ENCODE peak calls at places on chromosomes 7 and 10, in seven cellular contexts. N is IMR-90, T is WTC11, Z is SK-N-SH, Q is H1, P is HepG2, K is K562. F is an unnamed sample.

GRCh38 chr7:151857412-151857811 is 19.5 kb downstream of the PRKAG2 start:
- DNase-seq in N (no peak), T (no peak), Z (no peak), Q (no peak), P (no peak), K (no peak), F (no peak)

GRCh38 chr7:13489386-13489785 is 500.1 kb downstream of the ETV1 start:
- DNase-seq in N (no peak), T (no peak), Z (no peak), Q (no peak), P (no peak), K (no peak), F (no peak)

GRCh38 chr10:129079705-129080104 is 387.3 kb upstream of the MGMT start:
- DNase-seq in N (no peak), T (no peak), Z (no peak), Q (no peak), P (no peak), K (no peak), F (no peak)

GRCh38 chr10:121678631-121679174 is 80.5 kb upstream of the FGFR2 start:
- DNase-seq in N (no peak), T (no peak), Z (no peak), Q (no peak), P (no peak), K (no peak), F (no peak)

GRCh38 chr7:136405931-136406777 is 429.0 kb upstream of the MTPN start:
- DNase-seq in N (peak; percentile 53), T (peak; percentile 37), Z (peak; percentile 65), Q (peak; percentile 51), P (peak; percentile 43), K (peak; percentile 77), F (peak; percentile 53)

GRCh38 chr7:47576909-47577255 is 5.0 kb downstream of the TNS3 start:
- DNase-seq in N (no peak), T (no peak), Z (no peak), Q (no peak), P (no peak), K (no peak), F (peak; percentile 58)

GRCh38 chr7:148883233-148884048 is 650 bp downstream of the EZH2 start:
- DNase-seq in N (no peak), T (peak; percentile 31), Z (peak; percentile 86), Q (no peak), P (no peak), K (peak; percentile 60), F (peak; percentile 11)

GRCh38 chr7:131904750-131905327 is 348.4 kb upstream of the PODXL start:
- DNase-seq in N (no peak), T (no peak), Z (no peak), Q (no peak), P (no peak), K (no peak), F (no peak)

GRCh38 chr7:111407258-111407657 is 155.0 kb downstream of the IMMP2L start:
- DNase-seq in N (no peak), T (no peak), Z (no peak), Q (no peak), P (no peak), K (no peak), F (no peak)

GRCh38 chr7:120988591-120989299 is at the start of gene CPED1:
- DNase-seq in N (peak; percentile 90), T (peak; percentile 67), Z (peak; percentile 88), Q (no peak), P (peak; percentile 20), K (peak; percentile 91), F (peak; percentile 15)

GRCh38 chr10:74523199-74523598 is 303.2 kb upstream of the KAT6B start:
- DNase-seq in N (no peak), T (no peak), Z (no peak), Q (no peak), P (no peak), K (no peak), F (no peak)

GRCh38 chr10:130691787-130692186 is 555.6 kb downstream of the GLRX3 start:
- DNase-seq in N (no peak), T (no peak), Z (no peak), Q (no peak), P (no peak), K (no peak), F (no peak)

GRCh38 chr7:140330595-140330994 is 67.7 kb downstream of the SLC37A3 start:
- DNase-seq in N (no peak), T (no peak), Z (no peak), Q (no peak), P (no peak), K (no peak), F (no peak)

GRCh38 chr10:113854757-113855626 is 531 bp downstream of the NHLRC2 start:
- DNase-seq in N (peak; percentile 28), T (peak; percentile 42), Z (peak; percentile 83), Q (no peak), P (peak; percentile 23), K (peak; percentile 59), F (peak; percentile 72)

GRCh38 chr10:12605580-12606405 is 256.4 kb downstream of the CAMK1D start:
- DNase-seq in N (peak; percentile 60), T (no peak), Z (no peak), Q (no peak), P (peak; percentile 71), K (no peak), F (peak; percentile 85)

GRCh38 chr10:49408437-49409306 is 12.8 kb upstream of the DRGX start:
- DNase-seq in N (no peak), T (peak; percentile 66), Z (no peak), Q (no peak), P (peak; percentile 20), K (peak; percentile 49), F (no peak)

GRCh38 chr10:121624778-121625330 is 26.6 kb upstream of the FGFR2 start:
- DNase-seq in N (no peak), T (no peak), Z (no peak), Q (no peak), P (no peak), K (no peak), F (no peak)

GRCh38 chr10:83469719-83470336 is 669.5 kb upstream of the GHITM start:
- DNase-seq in N (no peak), T (no peak), Z (no peak), Q (no peak), P (no peak), K (no peak), F (no peak)

GRCh38 chr7:131363719-131364118 is 36.0 kb downstream of the MKLN1 start:
- DNase-seq in N (no peak), T (no peak), Z (no peak), Q (no peak), P (no peak), K (no peak), F (no peak)

GRCh38 chr7:112112822-112113255 is 93.4 kb downstream of the DOCK4 start:
- DNase-seq in N (peak; percentile 54), T (no peak), Z (no peak), Q (no peak), P (no peak), K (no peak), F (no peak)

GRCh38 chr10:111546216-111546615 is 469.4 kb downstream of the ADRA2A start:
- DNase-seq in N (no peak), T (no peak), Z (no peak), Q (no peak), P (no peak), K (no peak), F (no peak)

GRCh38 chr10:111545806-111546205 is 469.0 kb downstream of the ADRA2A start:
- DNase-seq in N (no peak), T (no peak), Z (no peak), Q (no peak), P (no peak), K (no peak), F (no peak)

GRCh38 chr10:111556666-111557065 is 479.8 kb downstream of the ADRA2A start:
- DNase-seq in N (no peak), T (no peak), Z (no peak), Q (no peak), P (peak; percentile 31), K (no peak), F (no peak)

DNA sequence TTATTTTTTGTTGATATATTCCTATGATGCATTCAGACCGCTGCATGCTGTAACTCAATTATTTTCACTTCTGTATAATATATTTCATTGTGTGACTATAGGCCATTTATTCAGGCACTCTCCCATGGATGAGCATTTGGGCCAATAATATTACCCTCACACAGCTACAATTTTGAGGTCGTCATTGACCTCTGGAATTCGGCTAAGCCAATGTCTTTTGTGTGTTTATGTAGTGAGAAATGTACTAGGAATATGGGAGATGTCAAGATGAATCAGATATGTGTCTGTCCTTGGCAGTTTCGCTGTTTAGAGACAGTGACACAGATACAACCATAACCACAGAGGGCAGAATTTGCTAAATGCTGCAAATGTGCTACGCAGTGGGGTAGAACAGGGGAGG is 474.2 kb downstream of the ADRA2A start:
- DNase-seq in N (no peak), T (no peak), Z (no peak), Q (no peak), P (no peak), K (no peak), F (no peak)
- TF ChIP-seq USF2 in N (no peak), T (no peak), Z (no peak), Q (no peak), P (no peak), K (no peak), F (no peak)

GRCh38 chr7:100489121-100489520 is 5.4 kb downstream of the NYAP1 start:
- DNase-seq in N (no peak), T (no peak), Z (peak; percentile 35), Q (no peak), P (no peak), K (no peak), F (no peak)
- TF ChIP-seq USF2 in N (no peak), T (no peak), Z (no peak), Q (no peak), P (no peak), K (no peak), F (no peak)

DNA sequence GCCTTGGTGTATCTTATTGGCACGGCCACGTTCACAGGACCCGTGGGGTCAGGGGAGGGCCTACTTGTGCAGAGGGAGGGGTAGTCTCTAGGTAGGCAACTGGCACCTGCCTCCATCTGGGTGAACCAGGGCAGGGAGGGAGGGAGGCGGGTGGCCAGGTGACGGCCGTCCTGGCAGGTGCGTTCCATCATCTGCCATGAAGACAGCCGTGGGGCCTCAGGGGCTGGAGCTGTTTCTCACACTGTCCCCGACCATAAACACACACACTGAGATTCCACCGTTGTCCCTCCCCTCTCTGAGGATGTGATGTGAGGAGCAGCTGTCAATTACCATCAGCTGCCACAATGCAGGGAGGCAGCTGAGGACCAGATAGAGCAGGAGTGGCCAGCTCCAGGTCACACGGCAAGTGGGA is 32.8 kb downstream of the ZMIZ1 start:
- DNase-seq in N (no peak), T (no peak), Z (peak; percentile 52), Q (no peak), P (no peak), K (no peak), F (no peak)
- TF ChIP-seq USF2 in N (no peak), T (no peak), Z (no peak), Q (no peak), P (no peak), K (no peak), F (no peak)

DNA sequence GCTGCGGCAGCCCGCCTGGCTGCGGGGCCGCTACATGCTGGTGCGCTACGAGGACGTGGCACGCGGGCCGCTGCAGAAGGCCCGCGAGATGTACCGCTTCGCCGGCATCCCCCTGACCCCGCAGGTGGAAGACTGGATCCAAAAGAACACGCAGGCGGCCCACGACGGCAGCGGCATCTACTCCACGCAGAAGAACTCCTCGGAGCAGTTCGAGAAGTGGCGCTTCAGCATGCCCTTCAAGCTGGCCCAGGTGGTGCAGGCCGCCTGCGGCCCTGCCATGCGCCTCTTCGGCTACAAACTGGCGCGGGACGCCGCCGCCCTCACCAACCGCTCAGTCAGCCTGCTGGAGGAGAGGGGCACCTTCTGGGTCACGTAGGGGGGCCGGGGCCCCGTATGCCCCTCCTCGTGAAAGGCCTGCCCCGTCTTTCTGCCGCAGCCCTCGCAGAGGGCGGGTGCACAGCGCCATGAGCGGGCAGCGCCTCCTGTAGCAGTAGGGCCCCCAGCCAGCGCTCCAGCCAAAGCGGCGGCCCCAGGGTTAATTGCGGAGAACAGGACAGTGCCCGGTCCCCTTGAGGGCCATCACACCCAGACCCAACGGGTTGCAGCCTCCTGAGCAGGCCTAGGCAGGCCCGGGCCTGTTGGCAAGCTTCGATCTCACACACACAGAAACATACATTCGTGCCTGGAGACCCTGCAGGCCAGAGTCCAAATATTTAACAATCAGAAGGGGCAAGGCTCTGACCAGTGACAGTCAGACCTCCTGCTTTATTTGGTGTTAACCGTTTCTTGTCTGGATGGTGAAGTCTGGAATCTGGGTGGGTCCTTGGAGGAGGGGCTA is 44.1 kb downstream of the CHST3 start:
- DNase-seq in N (no peak), T (no peak), Z (peak; percentile 51), Q (no peak), P (peak; percentile 54), K (no peak), F (no peak)
- TF ChIP-seq USF2 in N (no peak), T (no peak), Z (no peak), Q (no peak), P (no peak), K (no peak), F (no peak)

F was measured in A549.